ENCODE peak calls at places on chromosomes 11 and 22, in four cellular contexts. One of them, this sample, is unnamed.

GRCh38 chr11:106391771-106392412 is 314.4 kb downstream of the AASDHPPT start:
- DNase-seq in tibial artery: no peak
- DNase-seq in endothelial cell of umbilical vein: peak; percentile 4
- DNase-seq in bronchial epithelial cell: peak; percentile 55
- DNase-seq in this sample: peak; percentile 62

GRCh38 chr11:35005156-35005780 is 88.8 kb downstream of the PDHX start:
- DNase-seq in tibial artery: no peak
- DNase-seq in endothelial cell of umbilical vein: no peak
- DNase-seq in bronchial epithelial cell: peak; percentile 49
- DNase-seq in this sample: no peak

GRCh38 chr11:13338437-13339069 is 61.0 kb downstream of the BMAL1 start:
- DNase-seq in tibial artery: no peak
- DNase-seq in endothelial cell of umbilical vein: no peak
- DNase-seq in bronchial epithelial cell: peak; percentile 65
- DNase-seq in this sample: peak; percentile 26

GRCh38 chr11:114440121-114440860 is 1.0 kb downstream of the REXO2 start:
- DNase-seq in tibial artery: no peak
- DNase-seq in endothelial cell of umbilical vein: no peak
- DNase-seq in bronchial epithelial cell: no peak
- DNase-seq in this sample: no peak

GRCh38 chr11:57290288-57290687 is 34.5 kb downstream of the TNKS1BP1 start:
- DNase-seq in tibial artery: no peak
- DNase-seq in endothelial cell of umbilical vein: peak; percentile 36
- DNase-seq in bronchial epithelial cell: peak; percentile 72
- DNase-seq in this sample: no peak

GRCh38 chr11:11463397-11463796 is 110.3 kb upstream of the CSNK2A3 start:
- DNase-seq in tibial artery: no peak
- DNase-seq in endothelial cell of umbilical vein: no peak
- DNase-seq in bronchial epithelial cell: no peak
- DNase-seq in this sample: no peak

GRCh38 chr22:44981857-44982256 is 27.9 kb downstream of the PHF21B start:
- DNase-seq in tibial artery: no peak
- DNase-seq in endothelial cell of umbilical vein: no peak
- DNase-seq in bronchial epithelial cell: no peak
- DNase-seq in this sample: no peak

GRCh38 chr11:134244593-134244992 is 8.6 kb downstream of the THYN1 start:
- DNase-seq in tibial artery: no peak
- DNase-seq in endothelial cell of umbilical vein: peak; percentile 36
- DNase-seq in bronchial epithelial cell: peak; percentile 19
- DNase-seq in this sample: no peak

GRCh38 chr11:132068556-132068955 is 698.1 kb downstream of the NTM start:
- DNase-seq in tibial artery: no peak
- DNase-seq in endothelial cell of umbilical vein: no peak
- DNase-seq in bronchial epithelial cell: no peak
- DNase-seq in this sample: no peak

GRCh38 chr22:23832226-23833016 is 6.4 kb downstream of the DERL3 start:
- DNase-seq in tibial artery: no peak
- DNase-seq in endothelial cell of umbilical vein: no peak
- DNase-seq in bronchial epithelial cell: no peak
- DNase-seq in this sample: no peak

GRCh38 chr11:131889760-131890620 is 519.6 kb downstream of the NTM start:
- DNase-seq in tibial artery: no peak
- DNase-seq in endothelial cell of umbilical vein: no peak
- DNase-seq in bronchial epithelial cell: no peak
- DNase-seq in this sample: no peak

GRCh38 chr22:24322522-24322921 is 51.9 kb downstream of the SPECC1L start:
- DNase-seq in tibial artery: no peak
- DNase-seq in endothelial cell of umbilical vein: no peak
- DNase-seq in bronchial epithelial cell: no peak
- DNase-seq in this sample: no peak

GRCh38 chr11:111764621-111765020 is 1.6 kb downstream of the PPP2R1B start:
- DNase-seq in tibial artery: no peak
- DNase-seq in endothelial cell of umbilical vein: peak; percentile 6
- DNase-seq in bronchial epithelial cell: no peak
- DNase-seq in this sample: no peak

GRCh38 chr11:110711776-110712642 is at the start of gene ARHGAP20:
- DNase-seq in tibial artery: peak; percentile 69
- DNase-seq in endothelial cell of umbilical vein: peak; percentile 62
- DNase-seq in bronchial epithelial cell: no peak
- DNase-seq in this sample: no peak

GRCh38 chr11:95917188-95918036 is 6.5 kb downstream of the MTMR2 start:
- DNase-seq in tibial artery: no peak
- DNase-seq in endothelial cell of umbilical vein: peak; percentile 97
- DNase-seq in bronchial epithelial cell: peak; percentile 57
- DNase-seq in this sample: no peak

GRCh38 chr11:114762437-114762836 is 84.1 kb downstream of the NXPE2 start:
- DNase-seq in tibial artery: peak; percentile 50
- DNase-seq in endothelial cell of umbilical vein: peak; percentile 47
- DNase-seq in bronchial epithelial cell: peak; percentile 30
- DNase-seq in this sample: no peak

GRCh38 chr11:1870326-1870696 is 17.4 kb downstream of the LSP1 start:
- DNase-seq in tibial artery: no peak
- DNase-seq in endothelial cell of umbilical vein: no peak
- DNase-seq in bronchial epithelial cell: no peak
- DNase-seq in this sample: no peak

GRCh38 chr11:1049431-1049891 is 12.9 kb upstream of the MUC6 start:
- DNase-seq in tibial artery: no peak
- DNase-seq in endothelial cell of umbilical vein: no peak
- DNase-seq in bronchial epithelial cell: peak; percentile 26
- DNase-seq in this sample: no peak

GRCh38 chr11:132519226-132519860 is 1013.0 kb downstream of the OPCML start:
- DNase-seq in tibial artery: no peak
- DNase-seq in endothelial cell of umbilical vein: no peak
- DNase-seq in bronchial epithelial cell: no peak
- DNase-seq in this sample: no peak

GRCh38 chr22:39710380-39711117 is 140.0 kb downstream of the CACNA1I start:
- DNase-seq in tibial artery: no peak
- DNase-seq in endothelial cell of umbilical vein: no peak
- DNase-seq in bronchial epithelial cell: no peak
- DNase-seq in this sample: no peak

GRCh38 chr11:35142481-35143207 is 3.7 kb downstream of the CD44 start:
- DNase-seq in tibial artery: no peak
- DNase-seq in endothelial cell of umbilical vein: peak; percentile 32
- DNase-seq in bronchial epithelial cell: peak; percentile 84
- DNase-seq in this sample: peak; percentile 66

GRCh38 chr22:24584871-24585411 is 7.9 kb downstream of the LRRC75B start:
- DNase-seq in tibial artery: no peak
- DNase-seq in endothelial cell of umbilical vein: no peak
- DNase-seq in bronchial epithelial cell: no peak
- DNase-seq in this sample: no peak

GRCh38 chr11:9971894-9972293 is 308.0 kb downstream of the SWAP70 start:
- DNase-seq in tibial artery: no peak
- DNase-seq in endothelial cell of umbilical vein: no peak
- DNase-seq in bronchial epithelial cell: no peak
- DNase-seq in this sample: no peak

GRCh38 chr11:76653674-76654309 is 16.8 kb downstream of the LRRC32 start:
- DNase-seq in tibial artery: peak; percentile 71
- DNase-seq in endothelial cell of umbilical vein: no peak
- DNase-seq in bronchial epithelial cell: no peak
- DNase-seq in this sample: peak; percentile 41

GRCh38 chr11:60485987-60486386 is 6.6 kb upstream of the MS4A12 start:
- DNase-seq in tibial artery: no peak
- DNase-seq in endothelial cell of umbilical vein: peak; percentile 17
- DNase-seq in bronchial epithelial cell: no peak
- DNase-seq in this sample: no peak

GRCh38 chr11:21817677-21818076 is 375.2 kb upstream of the ANO5 start:
- DNase-seq in tibial artery: no peak
- DNase-seq in endothelial cell of umbilical vein: no peak
- DNase-seq in bronchial epithelial cell: no peak
- DNase-seq in this sample: no peak

GRCh38 chr11:31827458-31828206 is 16.5 kb upstream of the PAX6 start:
- DNase-seq in tibial artery: no peak
- DNase-seq in endothelial cell of umbilical vein: no peak
- DNase-seq in bronchial epithelial cell: no peak
- DNase-seq in this sample: no peak

GRCh38 chr11:108403072-108403471 is 64.3 kb downstream of the C11orf65 start:
- DNase-seq in tibial artery: no peak
- DNase-seq in endothelial cell of umbilical vein: no peak
- DNase-seq in bronchial epithelial cell: no peak
- DNase-seq in this sample: no peak

GRCh38 chr11:43579171-43579918 is 101.2 kb upstream of the HSD17B12 start:
- DNase-seq in tibial artery: no peak
- DNase-seq in endothelial cell of umbilical vein: peak; percentile 51
- DNase-seq in bronchial epithelial cell: peak; percentile 35
- DNase-seq in this sample: no peak

GRCh38 chr11:46272816-46273427 is 4.5 kb upstream of the CREB3L1 start:
- DNase-seq in tibial artery: peak; percentile 65
- DNase-seq in endothelial cell of umbilical vein: peak; percentile 43
- DNase-seq in bronchial epithelial cell: peak; percentile 64
- DNase-seq in this sample: no peak

GRCh38 chr11:91295591-91295990 is 929.0 kb upstream of the FAT3 start:
- DNase-seq in tibial artery: no peak
- DNase-seq in endothelial cell of umbilical vein: no peak
- DNase-seq in bronchial epithelial cell: no peak
- DNase-seq in this sample: no peak

GRCh38 chr11:64271339-64272132 is 12.9 kb downstream of the BAD start:
- DNase-seq in tibial artery: peak; percentile 98
- DNase-seq in endothelial cell of umbilical vein: peak; percentile 97
- DNase-seq in bronchial epithelial cell: peak; percentile 80
- DNase-seq in this sample: no peak

GRCh38 chr11:119729581-119730346 is 764 bp upstream of the NECTIN1 start:
- DNase-seq in tibial artery: peak; percentile 64
- DNase-seq in endothelial cell of umbilical vein: peak; percentile 61
- DNase-seq in bronchial epithelial cell: peak; percentile 61
- DNase-seq in this sample: peak; percentile 30
- TF ChIP-seq CTCF in tibial artery: no peak
- TF ChIP-seq CTCF in endothelial cell of umbilical vein: no peak
- TF ChIP-seq CTCF in bronchial epithelial cell: no peak
- TF ChIP-seq CTCF in this sample: peak; percentile 10

GRCh38 chr11:69293819-69294505 is at the start of gene MYEOV:
- DNase-seq in tibial artery: no peak
- DNase-seq in endothelial cell of umbilical vein: peak; percentile 47
- DNase-seq in bronchial epithelial cell: peak; percentile 46
- DNase-seq in this sample: no peak
- H3K4me3 ChIP-seq in tibial artery: no peak within 1 kb of the TSS
- H3K4me3 ChIP-seq in endothelial cell of umbilical vein: no peak within 1 kb of the TSS
- H3K4me3 ChIP-seq in bronchial epithelial cell: no peak within 1 kb of the TSS
- H3K4me3 ChIP-seq in this sample: no peak within 1 kb of the TSS

GRCh38 chr11:33377100-33377851 is 120.1 kb downstream of the HIPK3 start:
- DNase-seq in tibial artery: no peak
- DNase-seq in endothelial cell of umbilical vein: peak; percentile 25
- DNase-seq in bronchial epithelial cell: no peak
- DNase-seq in this sample: no peak

GRCh38 chr11:33377852-33378385 is 120.7 kb downstream of the HIPK3 start:
- DNase-seq in tibial artery: no peak
- DNase-seq in endothelial cell of umbilical vein: peak; percentile 51
- DNase-seq in bronchial epithelial cell: no peak
- DNase-seq in this sample: no peak

GRCh38 chr11:33376331-33377099 is 119.3 kb downstream of the HIPK3 start:
- DNase-seq in tibial artery: no peak
- DNase-seq in endothelial cell of umbilical vein: no peak
- DNase-seq in bronchial epithelial cell: no peak
- DNase-seq in this sample: no peak

GRCh38 chr11:33383075-33383919 is 126.1 kb downstream of the HIPK3 start:
- DNase-seq in tibial artery: no peak
- DNase-seq in endothelial cell of umbilical vein: no peak
- DNase-seq in bronchial epithelial cell: no peak
- DNase-seq in this sample: no peak

DNA sequence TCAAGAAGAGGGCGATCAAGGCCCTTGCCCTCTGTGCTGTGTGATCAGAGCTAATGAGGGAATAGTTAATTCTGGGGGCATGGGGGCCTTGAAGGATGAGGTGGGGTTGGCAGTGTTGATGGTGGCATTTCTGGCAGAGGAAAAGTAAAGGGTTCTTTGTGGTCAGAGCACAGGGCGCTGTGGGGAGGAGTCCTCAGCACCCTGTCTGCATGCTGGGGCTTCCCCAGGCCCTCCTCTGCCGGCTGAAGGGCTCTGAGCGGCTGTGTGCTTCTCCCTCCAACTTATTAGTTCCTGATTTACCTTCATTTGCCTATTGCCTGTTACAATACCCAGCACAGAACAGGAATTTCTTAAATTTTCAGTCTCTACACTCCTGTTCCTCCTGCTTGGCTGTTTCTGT is 122.8 kb downstream of the HIPK3 start:
- DNase-seq in tibial artery: no peak
- DNase-seq in endothelial cell of umbilical vein: no peak
- DNase-seq in bronchial epithelial cell: no peak
- DNase-seq in this sample: no peak
- H3K27me3 ChIP-seq in tibial artery: no peaks in the 10 kb centered on the region
- H3K27me3 ChIP-seq in endothelial cell of umbilical vein: no peaks in the 10 kb centered on the region
- H3K27me3 ChIP-seq in bronchial epithelial cell: no peaks in the 10 kb centered on the region
- H3K27me3 ChIP-seq in this sample: no peaks in the 10 kb centered on the region

GRCh38 chr22:31431950-31432349 is 32.5 kb downstream of the DRG1 start:
- DNase-seq in tibial artery: no peak
- DNase-seq in endothelial cell of umbilical vein: no peak
- DNase-seq in bronchial epithelial cell: no peak
- DNase-seq in this sample: no peak
- TF ChIP-seq CTCF in tibial artery: no peak
- TF ChIP-seq CTCF in endothelial cell of umbilical vein: no peak
- TF ChIP-seq CTCF in bronchial epithelial cell: no peak
- TF ChIP-seq CTCF in this sample: no peak

GRCh38 chr11:119107538-119108150 is 500 bp downstream of the C2CD2L start:
- DNase-seq in tibial artery: no peak
- DNase-seq in endothelial cell of umbilical vein: no peak
- DNase-seq in bronchial epithelial cell: no peak
- DNase-seq in this sample: no peak

GRCh38 chr11:119109843-119110242 is 2.7 kb downstream of the C2CD2L start:
- DNase-seq in tibial artery: no peak
- DNase-seq in endothelial cell of umbilical vein: no peak
- DNase-seq in bronchial epithelial cell: no peak
- DNase-seq in this sample: no peak

GRCh38 chr11:119110439-119110838 is 3.3 kb downstream of the C2CD2L start:
- DNase-seq in tibial artery: no peak
- DNase-seq in endothelial cell of umbilical vein: no peak
- DNase-seq in bronchial epithelial cell: no peak
- DNase-seq in this sample: no peak

GRCh38 chr11:119108151-119108856 is 1.2 kb downstream of the C2CD2L start:
- DNase-seq in tibial artery: no peak
- DNase-seq in endothelial cell of umbilical vein: no peak
- DNase-seq in bronchial epithelial cell: peak; percentile 71
- DNase-seq in this sample: no peak

GRCh38 chr11:119108857-119109221 is 1.7 kb downstream of the C2CD2L start:
- DNase-seq in tibial artery: no peak
- DNase-seq in endothelial cell of umbilical vein: no peak
- DNase-seq in bronchial epithelial cell: no peak
- DNase-seq in this sample: no peak
- H3K4me3 ChIP-seq in tibial artery: peak overlapping the region; percentile 77
- H3K4me3 ChIP-seq in endothelial cell of umbilical vein: no peak overlapping the region
- H3K4me3 ChIP-seq in bronchial epithelial cell: no peak overlapping the region
- H3K4me3 ChIP-seq in this sample: no peak overlapping the region

GRCh38 chr22:49097966-49098365 is 729.7 kb downstream of the BRD1 start:
- DNase-seq in tibial artery: no peak
- DNase-seq in endothelial cell of umbilical vein: no peak
- DNase-seq in bronchial epithelial cell: no peak
- DNase-seq in this sample: no peak
- H3K27me3 ChIP-seq in tibial artery: no peaks in the 10 kb centered on the region
- H3K27me3 ChIP-seq in endothelial cell of umbilical vein: no peaks in the 10 kb centered on the region
- H3K27me3 ChIP-seq in bronchial epithelial cell: no peaks in the 10 kb centered on the region
- H3K27me3 ChIP-seq in this sample: no peaks in the 10 kb centered on the region

GRCh38 chr11:61579398-61580291 is 1.2 kb downstream of the SYT7 start:
- DNase-seq in tibial artery: no peak
- DNase-seq in endothelial cell of umbilical vein: no peak
- DNase-seq in bronchial epithelial cell: no peak
- DNase-seq in this sample: no peak
- TF ChIP-seq CTCF in tibial artery: no peak
- TF ChIP-seq CTCF in endothelial cell of umbilical vein: no peak
- TF ChIP-seq CTCF in bronchial epithelial cell: peak; percentile 15
- TF ChIP-seq CTCF in this sample: peak; percentile 1